ENCODE peak calls at places on chromosomes 3 and 15, in seven cellular contexts. One of them, this sample, is unnamed.

GRCh38 chr15:66172339-66172980 is 81.1 kb downstream of the MEGF11 start:
- DNase-seq in NCI-H1694 treated with DMSO at 0.1 percent for 48 hours: no peak
- DNase-seq in stimulated activated CD4-positive, alpha-beta T cell treated with anti-CD3 and anti-CD28 coated beads, Interleukin-12 subunit alpha, Interleukin-12 subunit beta, amount 100 ng/mL, for 48 hours: no peak
- DNase-seq in RWPE1: no peak
- DNase-seq in iPS-NIHi11: peak; percentile 64
- DNase-seq in AG08395: no peak
- DNase-seq in hepatic stellate cell: no peak
- DNase-seq in this sample: no peak

GRCh38 chr3:39937874-39938273 is 128.5 kb downstream of the MYRIP start:
- DNase-seq in hepatic stellate cell: no peak
- DNase-seq in iPS-NIHi11: no peak
- DNase-seq in RWPE1: no peak
- DNase-seq in stimulated activated CD4-positive, alpha-beta T cell treated with anti-CD3 and anti-CD28 coated beads, Interleukin-12 subunit alpha, Interleukin-12 subunit beta, amount 100 ng/mL, for 48 hours: no peak
- DNase-seq in AG08395: no peak
- DNase-seq in NCI-H1694 treated with DMSO at 0.1 percent for 48 hours: no peak
- DNase-seq in this sample: no peak

GRCh38 chr3:51396401-51396800 is 5.3 kb downstream of the RBM15B start:
- DNase-seq in iPS-NIHi11: no peak
- DNase-seq in RWPE1: no peak
- DNase-seq in NCI-H1694 treated with DMSO at 0.1 percent for 48 hours: no peak
- DNase-seq in hepatic stellate cell: no peak
- DNase-seq in AG08395: no peak
- DNase-seq in stimulated activated CD4-positive, alpha-beta T cell treated with anti-CD3 and anti-CD28 coated beads, Interleukin-12 subunit alpha, Interleukin-12 subunit beta, amount 100 ng/mL, for 48 hours: no peak
- DNase-seq in this sample: no peak

GRCh38 chr15:68564173-68564572 is 14.6 kb upstream of the CORO2B start:
- DNase-seq in AG08395: no peak
- DNase-seq in stimulated activated CD4-positive, alpha-beta T cell treated with anti-CD3 and anti-CD28 coated beads, Interleukin-12 subunit alpha, Interleukin-12 subunit beta, amount 100 ng/mL, for 48 hours: no peak
- DNase-seq in NCI-H1694 treated with DMSO at 0.1 percent for 48 hours: no peak
- DNase-seq in hepatic stellate cell: no peak
- DNase-seq in iPS-NIHi11: no peak
- DNase-seq in RWPE1: no peak
- DNase-seq in this sample: no peak

GRCh38 chr15:90957105-90957790 is 2.6 kb downstream of the RCCD1 start:
- DNase-seq in hepatic stellate cell: peak; percentile 51
- DNase-seq in stimulated activated CD4-positive, alpha-beta T cell treated with anti-CD3 and anti-CD28 coated beads, Interleukin-12 subunit alpha, Interleukin-12 subunit beta, amount 100 ng/mL, for 48 hours: no peak
- DNase-seq in iPS-NIHi11: peak; percentile 53
- DNase-seq in AG08395: peak; percentile 17
- DNase-seq in NCI-H1694 treated with DMSO at 0.1 percent for 48 hours: no peak
- DNase-seq in RWPE1: peak; percentile 30
- DNase-seq in this sample: peak; percentile 20

GRCh38 chr3:110314512-110315114 is 757.0 kb upstream of the NECTIN3 start:
- DNase-seq in iPS-NIHi11: peak; percentile 66
- DNase-seq in RWPE1: peak; percentile 28
- DNase-seq in hepatic stellate cell: peak; percentile 4
- DNase-seq in NCI-H1694 treated with DMSO at 0.1 percent for 48 hours: peak; percentile 22
- DNase-seq in stimulated activated CD4-positive, alpha-beta T cell treated with anti-CD3 and anti-CD28 coated beads, Interleukin-12 subunit alpha, Interleukin-12 subunit beta, amount 100 ng/mL, for 48 hours: peak; percentile 9
- DNase-seq in AG08395: peak; percentile 21
- DNase-seq in this sample: peak; percentile 14

GRCh38 chr3:102536479-102536878 is 101.7 kb downstream of the ZPLD1 start:
- DNase-seq in AG08395: peak; percentile 41
- DNase-seq in iPS-NIHi11: peak; percentile 39
- DNase-seq in stimulated activated CD4-positive, alpha-beta T cell treated with anti-CD3 and anti-CD28 coated beads, Interleukin-12 subunit alpha, Interleukin-12 subunit beta, amount 100 ng/mL, for 48 hours: no peak
- DNase-seq in RWPE1: peak; percentile 41
- DNase-seq in hepatic stellate cell: peak; percentile 4
- DNase-seq in NCI-H1694 treated with DMSO at 0.1 percent for 48 hours: peak; percentile 22
- DNase-seq in this sample: peak; percentile 30

GRCh38 chr15:95281470-95281869 is 1049.0 kb upstream of the NR2F2 start:
- DNase-seq in NCI-H1694 treated with DMSO at 0.1 percent for 48 hours: no peak
- DNase-seq in RWPE1: no peak
- DNase-seq in stimulated activated CD4-positive, alpha-beta T cell treated with anti-CD3 and anti-CD28 coated beads, Interleukin-12 subunit alpha, Interleukin-12 subunit beta, amount 100 ng/mL, for 48 hours: no peak
- DNase-seq in iPS-NIHi11: no peak
- DNase-seq in hepatic stellate cell: no peak
- DNase-seq in AG08395: no peak
- DNase-seq in this sample: no peak

GRCh38 chr3:120497813-120498212 is 47.0 kb upstream of the FSTL1 start:
- DNase-seq in hepatic stellate cell: no peak
- DNase-seq in NCI-H1694 treated with DMSO at 0.1 percent for 48 hours: no peak
- DNase-seq in RWPE1: no peak
- DNase-seq in stimulated activated CD4-positive, alpha-beta T cell treated with anti-CD3 and anti-CD28 coated beads, Interleukin-12 subunit alpha, Interleukin-12 subunit beta, amount 100 ng/mL, for 48 hours: no peak
- DNase-seq in iPS-NIHi11: no peak
- DNase-seq in AG08395: no peak
- DNase-seq in this sample: no peak

GRCh38 chr3:123652346-123652984 is 67.6 kb upstream of the HACD2 start:
- DNase-seq in stimulated activated CD4-positive, alpha-beta T cell treated with anti-CD3 and anti-CD28 coated beads, Interleukin-12 subunit alpha, Interleukin-12 subunit beta, amount 100 ng/mL, for 48 hours: no peak
- DNase-seq in iPS-NIHi11: peak; percentile 85
- DNase-seq in NCI-H1694 treated with DMSO at 0.1 percent for 48 hours: peak; percentile 60
- DNase-seq in AG08395: peak; percentile 86
- DNase-seq in hepatic stellate cell: peak; percentile 79
- DNase-seq in RWPE1: peak; percentile 79
- DNase-seq in this sample: peak; percentile 83

GRCh38 chr3:187960820-187961219 is 193.1 kb upstream of the LPP start:
- DNase-seq in stimulated activated CD4-positive, alpha-beta T cell treated with anti-CD3 and anti-CD28 coated beads, Interleukin-12 subunit alpha, Interleukin-12 subunit beta, amount 100 ng/mL, for 48 hours: no peak
- DNase-seq in NCI-H1694 treated with DMSO at 0.1 percent for 48 hours: no peak
- DNase-seq in RWPE1: no peak
- DNase-seq in hepatic stellate cell: no peak
- DNase-seq in iPS-NIHi11: no peak
- DNase-seq in AG08395: no peak
- DNase-seq in this sample: no peak

GRCh38 chr3:167653750-167654149 is at the start of gene WDR49:
- DNase-seq in NCI-H1694 treated with DMSO at 0.1 percent for 48 hours: no peak
- DNase-seq in hepatic stellate cell: no peak
- DNase-seq in iPS-NIHi11: peak; percentile 67
- DNase-seq in RWPE1: no peak
- DNase-seq in stimulated activated CD4-positive, alpha-beta T cell treated with anti-CD3 and anti-CD28 coated beads, Interleukin-12 subunit alpha, Interleukin-12 subunit beta, amount 100 ng/mL, for 48 hours: no peak
- DNase-seq in AG08395: no peak
- DNase-seq in this sample: no peak

GRCh38 chr3:107124885-107125284 is 252.4 kb upstream of the CCDC54 start:
- DNase-seq in NCI-H1694 treated with DMSO at 0.1 percent for 48 hours: no peak
- DNase-seq in stimulated activated CD4-positive, alpha-beta T cell treated with anti-CD3 and anti-CD28 coated beads, Interleukin-12 subunit alpha, Interleukin-12 subunit beta, amount 100 ng/mL, for 48 hours: no peak
- DNase-seq in RWPE1: peak; percentile 4
- DNase-seq in hepatic stellate cell: peak; percentile 46
- DNase-seq in AG08395: no peak
- DNase-seq in iPS-NIHi11: no peak
- DNase-seq in this sample: no peak

GRCh38 chr3:143644370-143645089 is 203.7 kb downstream of the SLC9A9 start:
- DNase-seq in NCI-H1694 treated with DMSO at 0.1 percent for 48 hours: peak; percentile 82
- DNase-seq in stimulated activated CD4-positive, alpha-beta T cell treated with anti-CD3 and anti-CD28 coated beads, Interleukin-12 subunit alpha, Interleukin-12 subunit beta, amount 100 ng/mL, for 48 hours: no peak
- DNase-seq in hepatic stellate cell: peak; percentile 52
- DNase-seq in RWPE1: peak; percentile 73
- DNase-seq in AG08395: peak; percentile 83
- DNase-seq in iPS-NIHi11: peak; percentile 84
- DNase-seq in this sample: peak; percentile 48

GRCh38 chr3:14480207-14481017 is 59.7 kb downstream of the GRIP2 start:
- DNase-seq in AG08395: no peak
- DNase-seq in iPS-NIHi11: no peak
- DNase-seq in NCI-H1694 treated with DMSO at 0.1 percent for 48 hours: no peak
- DNase-seq in stimulated activated CD4-positive, alpha-beta T cell treated with anti-CD3 and anti-CD28 coated beads, Interleukin-12 subunit alpha, Interleukin-12 subunit beta, amount 100 ng/mL, for 48 hours: no peak
- DNase-seq in hepatic stellate cell: peak; percentile 78
- DNase-seq in RWPE1: peak; percentile 48
- DNase-seq in this sample: peak; percentile 40

This sample was measured in HTR-8/SVneo.